ENCODE peak calls at places on chromosomes 1 and 21, in nine cellular contexts. One of them, this sample, is unnamed.

GRCh38 chr1:94739521-94740061 is 80.6 kb upstream of the SLC44A3 start:
- DNase-seq in iris pigment epithelial cell: peak
- DNase-seq in lower lobe of right lung: no peak
- DNase-seq in anterior cingulate cortex: no peak
- DNase-seq in NCI-H2081: no peak
- DNase-seq in activated T-cell treated with anti-CD3 and anti-CD28 coated beads for 1 hour: no peak
- DNase-seq in fibroblast of gingiva: peak
- DNase-seq in WTC11: no peak
- DNase-seq in nucleus accumbens: no peak
- DNase-seq in this sample: no peak

GRCh38 chr21:36479415-36480402 is at the start of gene CLDN14:
- DNase-seq in iris pigment epithelial cell: peak
- DNase-seq in lower lobe of right lung: no peak
- DNase-seq in anterior cingulate cortex: peak
- DNase-seq in NCI-H2081: no peak
- DNase-seq in activated T-cell treated with anti-CD3 and anti-CD28 coated beads for 1 hour: no peak
- DNase-seq in fibroblast of gingiva: no peak
- DNase-seq in WTC11: no peak
- DNase-seq in nucleus accumbens: no peak
- DNase-seq in this sample: no peak

GRCh38 chr1:34872133-34872503 is 12.6 kb upstream of the SMIM12 start:
- DNase-seq in iris pigment epithelial cell: no peak
- DNase-seq in lower lobe of right lung: no peak
- DNase-seq in anterior cingulate cortex: no peak
- DNase-seq in NCI-H2081: no peak
- DNase-seq in activated T-cell treated with anti-CD3 and anti-CD28 coated beads for 1 hour: no peak
- DNase-seq in fibroblast of gingiva: no peak
- DNase-seq in WTC11: no peak
- DNase-seq in nucleus accumbens: no peak
- DNase-seq in this sample: no peak

GRCh38 chr1:9700340-9700739 is 48.8 kb downstream of the PIK3CD start:
- DNase-seq in iris pigment epithelial cell: peak
- DNase-seq in lower lobe of right lung: no peak
- DNase-seq in anterior cingulate cortex: no peak
- DNase-seq in NCI-H2081: no peak
- DNase-seq in activated T-cell treated with anti-CD3 and anti-CD28 coated beads for 1 hour: no peak
- DNase-seq in fibroblast of gingiva: peak
- DNase-seq in WTC11: no peak
- DNase-seq in nucleus accumbens: no peak
- DNase-seq in this sample: no peak

GRCh38 chr1:227447531-227447990 is 115.8 kb upstream of the ZNF678 start:
- DNase-seq in iris pigment epithelial cell: no peak
- DNase-seq in lower lobe of right lung: peak
- DNase-seq in anterior cingulate cortex: no peak
- DNase-seq in NCI-H2081: no peak
- DNase-seq in activated T-cell treated with anti-CD3 and anti-CD28 coated beads for 1 hour: no peak
- DNase-seq in fibroblast of gingiva: peak
- DNase-seq in WTC11: peak
- DNase-seq in nucleus accumbens: no peak
- DNase-seq in this sample: no peak

GRCh38 chr1:192609110-192610079 is 26.6 kb upstream of the RGS13 start:
- DNase-seq in iris pigment epithelial cell: no peak
- DNase-seq in lower lobe of right lung: peak
- DNase-seq in anterior cingulate cortex: peak
- DNase-seq in NCI-H2081: no peak
- DNase-seq in activated T-cell treated with anti-CD3 and anti-CD28 coated beads for 1 hour: peak
- DNase-seq in fibroblast of gingiva: peak
- DNase-seq in WTC11: no peak
- DNase-seq in nucleus accumbens: no peak
- DNase-seq in this sample: no peak

GRCh38 chr1:58318157-58318665 is 228.3 kb downstream of the OMA1 start:
- DNase-seq in iris pigment epithelial cell: no peak
- DNase-seq in lower lobe of right lung: no peak
- DNase-seq in anterior cingulate cortex: no peak
- DNase-seq in NCI-H2081: no peak
- DNase-seq in activated T-cell treated with anti-CD3 and anti-CD28 coated beads for 1 hour: no peak
- DNase-seq in fibroblast of gingiva: no peak
- DNase-seq in WTC11: no peak
- DNase-seq in nucleus accumbens: no peak
- DNase-seq in this sample: no peak

GRCh38 chr1:159986093-159986492 is 32.1 kb upstream of the SLAMF9 start:
- DNase-seq in iris pigment epithelial cell: no peak
- DNase-seq in lower lobe of right lung: no peak
- DNase-seq in anterior cingulate cortex: no peak
- DNase-seq in NCI-H2081: no peak
- DNase-seq in activated T-cell treated with anti-CD3 and anti-CD28 coated beads for 1 hour: no peak
- DNase-seq in fibroblast of gingiva: no peak
- DNase-seq in WTC11: no peak
- DNase-seq in nucleus accumbens: no peak
- DNase-seq in this sample: no peak

GRCh38 chr1:118158918-118159317 is 26.1 kb downstream of the SPAG17 start:
- DNase-seq in iris pigment epithelial cell: peak
- DNase-seq in lower lobe of right lung: no peak
- DNase-seq in anterior cingulate cortex: no peak
- DNase-seq in NCI-H2081: no peak
- DNase-seq in activated T-cell treated with anti-CD3 and anti-CD28 coated beads for 1 hour: no peak
- DNase-seq in fibroblast of gingiva: peak
- DNase-seq in WTC11: no peak
- DNase-seq in nucleus accumbens: no peak
- DNase-seq in this sample: no peak

GRCh38 chr1:22527122-22527521 is 36.2 kb upstream of the EPHA8 start:
- DNase-seq in iris pigment epithelial cell: no peak
- DNase-seq in lower lobe of right lung: no peak
- DNase-seq in anterior cingulate cortex: no peak
- DNase-seq in NCI-H2081: peak
- DNase-seq in activated T-cell treated with anti-CD3 and anti-CD28 coated beads for 1 hour: no peak
- DNase-seq in fibroblast of gingiva: no peak
- DNase-seq in WTC11: no peak
- DNase-seq in nucleus accumbens: no peak
- DNase-seq in this sample: no peak

GRCh38 chr1:115123116-115123515 is 33.8 kb upstream of the TSPAN2 start:
- DNase-seq in iris pigment epithelial cell: no peak
- DNase-seq in lower lobe of right lung: no peak
- DNase-seq in anterior cingulate cortex: no peak
- DNase-seq in NCI-H2081: no peak
- DNase-seq in activated T-cell treated with anti-CD3 and anti-CD28 coated beads for 1 hour: no peak
- DNase-seq in fibroblast of gingiva: no peak
- DNase-seq in WTC11: no peak
- DNase-seq in nucleus accumbens: no peak
- DNase-seq in this sample: no peak

GRCh38 chr1:93715529-93716126 is 34.0 kb upstream of the BCAR3 start:
- DNase-seq in iris pigment epithelial cell: no peak
- DNase-seq in lower lobe of right lung: no peak
- DNase-seq in anterior cingulate cortex: no peak
- DNase-seq in NCI-H2081: no peak
- DNase-seq in activated T-cell treated with anti-CD3 and anti-CD28 coated beads for 1 hour: no peak
- DNase-seq in fibroblast of gingiva: no peak
- DNase-seq in WTC11: no peak
- DNase-seq in nucleus accumbens: no peak
- DNase-seq in this sample: no peak

GRCh38 chr1:201614262-201615015 is 75.5 kb downstream of the NAV1 start:
- DNase-seq in iris pigment epithelial cell: peak
- DNase-seq in lower lobe of right lung: peak
- DNase-seq in anterior cingulate cortex: no peak
- DNase-seq in NCI-H2081: no peak
- DNase-seq in activated T-cell treated with anti-CD3 and anti-CD28 coated beads for 1 hour: no peak
- DNase-seq in fibroblast of gingiva: no peak
- DNase-seq in WTC11: peak
- DNase-seq in nucleus accumbens: no peak
- DNase-seq in this sample: no peak

GRCh38 chr1:60949154-60949825 is 133.1 kb upstream of the NFIA start:
- DNase-seq in iris pigment epithelial cell: no peak
- DNase-seq in lower lobe of right lung: no peak
- DNase-seq in anterior cingulate cortex: no peak
- DNase-seq in NCI-H2081: no peak
- DNase-seq in activated T-cell treated with anti-CD3 and anti-CD28 coated beads for 1 hour: no peak
- DNase-seq in fibroblast of gingiva: no peak
- DNase-seq in WTC11: no peak
- DNase-seq in nucleus accumbens: no peak
- DNase-seq in this sample: no peak

GRCh38 chr1:175095069-175095468 is 27.4 kb downstream of the TNN start:
- DNase-seq in iris pigment epithelial cell: no peak
- DNase-seq in lower lobe of right lung: no peak
- DNase-seq in anterior cingulate cortex: no peak
- DNase-seq in NCI-H2081: no peak
- DNase-seq in activated T-cell treated with anti-CD3 and anti-CD28 coated beads for 1 hour: no peak
- DNase-seq in fibroblast of gingiva: no peak
- DNase-seq in WTC11: no peak
- DNase-seq in nucleus accumbens: no peak
- DNase-seq in this sample: no peak

GRCh38 chr1:99685516-99686180 is 39.7 kb downstream of the PALMD start:
- DNase-seq in iris pigment epithelial cell: peak
- DNase-seq in lower lobe of right lung: peak
- DNase-seq in anterior cingulate cortex: peak
- DNase-seq in NCI-H2081: peak
- DNase-seq in activated T-cell treated with anti-CD3 and anti-CD28 coated beads for 1 hour: no peak
- DNase-seq in fibroblast of gingiva: peak
- DNase-seq in WTC11: peak
- DNase-seq in nucleus accumbens: peak
- DNase-seq in this sample: peak

GRCh38 chr1:20291621-20292020 is 946 bp downstream of the VWA5B1 start:
- DNase-seq in iris pigment epithelial cell: no peak
- DNase-seq in lower lobe of right lung: no peak
- DNase-seq in anterior cingulate cortex: no peak
- DNase-seq in NCI-H2081: no peak
- DNase-seq in activated T-cell treated with anti-CD3 and anti-CD28 coated beads for 1 hour: no peak
- DNase-seq in fibroblast of gingiva: no peak
- DNase-seq in WTC11: peak
- DNase-seq in nucleus accumbens: no peak
- DNase-seq in this sample: no peak

GRCh38 chr1:16013220-16013907 is 4.5 kb downstream of the HSPB7 start:
- DNase-seq in iris pigment epithelial cell: peak
- DNase-seq in lower lobe of right lung: peak
- DNase-seq in anterior cingulate cortex: no peak
- DNase-seq in NCI-H2081: no peak
- DNase-seq in activated T-cell treated with anti-CD3 and anti-CD28 coated beads for 1 hour: peak
- DNase-seq in fibroblast of gingiva: peak
- DNase-seq in WTC11: peak
- DNase-seq in nucleus accumbens: no peak
- DNase-seq in this sample: peak

GRCh38 chr1:19643602-19644419 is at the start of gene NBL1:
- DNase-seq in iris pigment epithelial cell: peak
- DNase-seq in lower lobe of right lung: no peak
- DNase-seq in anterior cingulate cortex: peak
- DNase-seq in NCI-H2081: no peak
- DNase-seq in activated T-cell treated with anti-CD3 and anti-CD28 coated beads for 1 hour: peak
- DNase-seq in fibroblast of gingiva: peak
- DNase-seq in WTC11: no peak
- DNase-seq in nucleus accumbens: no peak
- DNase-seq in this sample: no peak

GRCh38 chr1:118101445-118101844 is 83.6 kb downstream of the SPAG17 start:
- DNase-seq in iris pigment epithelial cell: no peak
- DNase-seq in lower lobe of right lung: no peak
- DNase-seq in anterior cingulate cortex: no peak
- DNase-seq in NCI-H2081: peak
- DNase-seq in activated T-cell treated with anti-CD3 and anti-CD28 coated beads for 1 hour: no peak
- DNase-seq in fibroblast of gingiva: no peak
- DNase-seq in WTC11: no peak
- DNase-seq in nucleus accumbens: no peak
- DNase-seq in this sample: peak

GRCh38 chr1:16720403-16721223 is 19.7 kb upstream of the RNU1-4 start:
- DNase-seq in iris pigment epithelial cell: no peak
- DNase-seq in lower lobe of right lung: no peak
- DNase-seq in anterior cingulate cortex: no peak
- DNase-seq in NCI-H2081: no peak
- DNase-seq in activated T-cell treated with anti-CD3 and anti-CD28 coated beads for 1 hour: no peak
- DNase-seq in fibroblast of gingiva: no peak
- DNase-seq in WTC11: no peak
- DNase-seq in nucleus accumbens: no peak
- DNase-seq in this sample: no peak

GRCh38 chr1:67053535-67053784 is 488 bp downstream of the SLC35D1 start:
- DNase-seq in iris pigment epithelial cell: peak
- DNase-seq in lower lobe of right lung: no peak
- DNase-seq in anterior cingulate cortex: no peak
- DNase-seq in NCI-H2081: no peak
- DNase-seq in activated T-cell treated with anti-CD3 and anti-CD28 coated beads for 1 hour: no peak
- DNase-seq in fibroblast of gingiva: peak
- DNase-seq in WTC11: no peak
- DNase-seq in nucleus accumbens: peak
- DNase-seq in this sample: peak

GRCh38 chr1:227729881-227730629 is 5.0 kb downstream of the JMJD4 start:
- DNase-seq in iris pigment epithelial cell: peak
- DNase-seq in lower lobe of right lung: peak
- DNase-seq in anterior cingulate cortex: no peak
- DNase-seq in NCI-H2081: no peak
- DNase-seq in activated T-cell treated with anti-CD3 and anti-CD28 coated beads for 1 hour: no peak
- DNase-seq in fibroblast of gingiva: peak
- DNase-seq in WTC11: peak
- DNase-seq in nucleus accumbens: no peak
- DNase-seq in this sample: no peak

GRCh38 chr1:69862906-69863305 is 295.2 kb downstream of the LRRC7 start:
- DNase-seq in iris pigment epithelial cell: peak
- DNase-seq in lower lobe of right lung: no peak
- DNase-seq in anterior cingulate cortex: no peak
- DNase-seq in NCI-H2081: no peak
- DNase-seq in activated T-cell treated with anti-CD3 and anti-CD28 coated beads for 1 hour: no peak
- DNase-seq in fibroblast of gingiva: no peak
- DNase-seq in WTC11: no peak
- DNase-seq in nucleus accumbens: no peak
- DNase-seq in this sample: no peak

This sample was measured in NCI-H774.